ENCODE peak calls at places on chromosomes 6 and 20, in nine cellular contexts. K is NCI-H2081; D is esophagus squamous epithelium; J is stimulated activated CD4-positive, alpha-beta T cell treated with anti-CD3 and anti-CD28 coated beads, Interleukin-4, amount 100 ng/mL, for 48 hours; Z is neural crest cell; U is psoas muscle; P is heart left ventricle; C is SK-N-MC; F is OCI-LY7. M is an unnamed sample.

GRCh38 chr6:105949939-105950582 is 136.1 kb upstream of the PRDM1 start:
- DNase-seq in K (no peak), D (no peak), J (no peak), Z (no peak), U (no peak), P (no peak), C (no peak), F (no peak), M (no peak)

GRCh38 chr20:32547753-32548034 is 37.4 kb downstream of the NOL4L start:
- DNase-seq in K (no peak), D (no peak), J (no peak), Z (no peak), U (no peak), P (no peak), C (no peak), F (no peak), M (no peak)

GRCh38 chr20:38843346-38843745 is 37.8 kb downstream of the PPP1R16B start:
- DNase-seq in K (no peak), D (no peak), J (peak), Z (no peak), U (no peak), P (no peak), C (no peak), F (peak), M (peak)

GRCh38 chr20:20369353-20370086 is 1.6 kb downstream of the INSM1 start:
- DNase-seq in K (peak), D (no peak), J (no peak), Z (no peak), U (no peak), P (no peak), C (no peak), F (no peak), M (no peak)

GRCh38 chr6:69416739-69417138 is 380.1 kb downstream of the LMBRD1 start:
- DNase-seq in K (peak), D (no peak), J (no peak), Z (no peak), U (no peak), P (no peak), C (no peak), F (no peak), M (no peak)

GRCh38 chr6:45148711-45149341 is 179.3 kb upstream of the RUNX2 start:
- DNase-seq in K (no peak), D (no peak), J (no peak), Z (no peak), U (no peak), P (no peak), C (no peak), F (no peak), M (no peak)

GRCh38 chr6:147724454-147724853 is 216.0 kb downstream of the SAMD5 start:
- DNase-seq in K (no peak), D (no peak), J (no peak), Z (no peak), U (no peak), P (no peak), C (no peak), F (no peak), M (no peak)

GRCh38 chr6:112044856-112045255 is 9.0 kb upstream of the CCN6 start:
- DNase-seq in K (no peak), D (no peak), J (no peak), Z (no peak), U (no peak), P (no peak), C (no peak), F (no peak), M (no peak)

GRCh38 chr6:32973144-32973854 is 4.9 kb downstream of the BRD2 start:
- DNase-seq in K (peak), D (no peak), J (no peak), Z (no peak), U (peak), P (no peak), C (no peak), F (peak), M (peak)

GRCh38 chr6:88177961-88178464 is 11.9 kb upstream of the CNR1 start:
- DNase-seq in K (no peak), D (no peak), J (no peak), Z (no peak), U (no peak), P (no peak), C (no peak), F (peak), M (no peak)

GRCh38 chr6:22651731-22652130 is 82.4 kb downstream of the HDGFL1 start:
- DNase-seq in K (no peak), D (no peak), J (no peak), Z (no peak), U (no peak), P (no peak), C (no peak), F (no peak), M (no peak)

GRCh38 chr6:151666526-151666925 is 141.0 kb upstream of the ESR1 start:
- DNase-seq in K (no peak), D (no peak), J (no peak), Z (no peak), U (no peak), P (no peak), C (no peak), F (no peak), M (no peak)

GRCh38 chr6:68458447-68458846 is 176.6 kb upstream of the ADGRB3 start:
- DNase-seq in K (no peak), D (no peak), J (no peak), Z (no peak), U (no peak), P (no peak), C (no peak), F (no peak), M (no peak)

GRCh38 chr6:99543968-99544367 is 24.5 kb downstream of the CCNC start:
- DNase-seq in K (no peak), D (no peak), J (no peak), Z (no peak), U (no peak), P (no peak), C (no peak), F (no peak), M (no peak)

GRCh38 chr20:49545572-49545971 is 22.4 kb downstream of the PTGIS start:
- DNase-seq in K (no peak), D (no peak), J (no peak), Z (no peak), U (no peak), P (no peak), C (no peak), F (peak), M (no peak)

GRCh38 chr20:60117040-60117439 is 158.8 kb downstream of the CDH26 start:
- DNase-seq in K (no peak), D (no peak), J (no peak), Z (no peak), U (no peak), P (no peak), C (no peak), F (no peak), M (no peak)

GRCh38 chr20:46220808-46221207 is 87.5 kb downstream of the CDH22 start:
- DNase-seq in K (peak), D (no peak), J (no peak), Z (peak), U (no peak), P (no peak), C (no peak), F (no peak), M (no peak)

GRCh38 chr20:35902545-35902941 is 51.8 kb downstream of the SCAND1 start:
- DNase-seq in K (no peak), D (no peak), J (no peak), Z (no peak), U (no peak), P (no peak), C (no peak), F (no peak), M (no peak)

GRCh38 chr20:16005612-16006493 is 567.4 kb downstream of the KIF16B start:
- DNase-seq in K (no peak), D (no peak), J (no peak), Z (no peak), U (no peak), P (no peak), C (no peak), F (no peak), M (no peak)

GRCh38 chr6:119874381-119874780 is 524.8 kb upstream of the MAN1A1 start:
- DNase-seq in K (no peak), D (no peak), J (no peak), Z (no peak), U (no peak), P (no peak), C (no peak), F (no peak), M (no peak)